ENCODE peak calls at places on chromosomes 1 and 21, in ten cellular contexts. O, W, Y, M, X, J, I, B, T and K are unnamed samples.

GRCh38 chr1:78143152-78143551 is 97.4 kb downstream of the GIPC2 start:
- DNase-seq in O (no peak), W (no peak), Y (no peak), M (no peak), X (no peak), J (peak), I (no peak), B (peak), T (peak), K (no peak)

GRCh38 chr1:43420874-43421273 is 31.2 kb downstream of the SZT2 start:
- DNase-seq in O (no peak), W (no peak), Y (no peak), M (no peak), X (no peak), J (no peak), I (no peak), B (no peak), T (no peak), K (no peak)

GRCh38 chr1:171468120-171468790 is 17.1 kb upstream of the PRRC2C start:
- DNase-seq in O (no peak), W (no peak), Y (no peak), M (no peak), X (no peak), J (no peak), I (no peak), B (no peak), T (peak), K (no peak)

GRCh38 chr1:77230051-77230450 is 10.8 kb upstream of the PIGK start:
- DNase-seq in O (no peak), W (no peak), Y (no peak), M (no peak), X (no peak), J (no peak), I (no peak), B (no peak), T (no peak), K (no peak)

GRCh38 chr1:219189021-219189824 is 15.5 kb downstream of the LYPLAL1 start:
- DNase-seq in O (no peak), W (no peak), Y (no peak), M (no peak), X (no peak), J (peak), I (no peak), B (peak), T (peak), K (no peak)

GRCh38 chr1:107831921-107832320 is 133.1 kb downstream of the VAV3 start:
- DNase-seq in O (no peak), W (no peak), Y (no peak), M (no peak), X (no peak), J (no peak), I (no peak), B (no peak), T (no peak), K (no peak)

GRCh38 chr1:219465247-219466093 is 147.4 kb downstream of the ZC3H11B start:
- DNase-seq in O (no peak), W (no peak), Y (no peak), M (no peak), X (no peak), J (peak), I (no peak), B (no peak), T (peak), K (no peak)

GRCh38 chr1:228016181-228016510 is 9.3 kb downstream of the WNT3A start:
- DNase-seq in O (no peak), W (no peak), Y (no peak), M (peak), X (no peak), J (no peak), I (no peak), B (no peak), T (no peak), K (peak)

GRCh38 chr1:95408506-95409136 is 174.6 kb downstream of the RWDD3 start:
- DNase-seq in O (peak), W (peak), Y (no peak), M (no peak), X (peak), J (no peak), I (no peak), B (no peak), T (no peak), K (no peak)

GRCh38 chr1:51736702-51737101 is 119.8 kb downstream of the OSBPL9 start:
- DNase-seq in O (no peak), W (no peak), Y (no peak), M (no peak), X (no peak), J (peak), I (no peak), B (no peak), T (peak), K (no peak)

GRCh38 chr21:44401386-44402160 is 48.2 kb downstream of the TRPM2 start:
- DNase-seq in O (no peak), W (no peak), Y (peak), M (no peak), X (no peak), J (no peak), I (no peak), B (no peak), T (no peak), K (no peak)

GRCh38 chr21:14916676-14917141 is 148.1 kb downstream of the NRIP1 start:
- DNase-seq in O (no peak), W (no peak), Y (no peak), M (no peak), X (no peak), J (no peak), I (no peak), B (no peak), T (no peak), K (no peak)

GRCh38 chr1:115456441-115456961 is 118.5 kb upstream of the NGF start:
- DNase-seq in O (no peak), W (no peak), Y (no peak), M (no peak), X (no peak), J (peak), I (no peak), B (no peak), T (peak), K (no peak)